ENCODE peak calls at places on chromosomes 3 and 15, in six cellular contexts. G is cardiac muscle cell; W is A549; F is kidney; K is cardiac fibroblast; Y is CD8-positive, alpha-beta memory T cell. I is an unnamed sample.

GRCh38 chr3:125110016-125110875 is 54.4 kb upstream of the HEG1 start:
- DNase-seq in G (peak), W (no peak), F (no peak), K (peak), Y (no peak), I (no peak)

GRCh38 chr15:40844543-40844981 is 714 bp downstream of the SPINT1 start:
- DNase-seq in G (no peak), W (no peak), F (peak), K (peak), Y (peak), I (no peak)

GRCh38 chr3:65955792-65956477 is 82.8 kb downstream of the MAGI1 start:
- DNase-seq in G (peak), W (no peak), F (no peak), K (peak), Y (no peak), I (no peak)

GRCh38 chr3:118151164-118151563 is 883.5 kb downstream of the IGSF11 start:
- DNase-seq in G (no peak), W (no peak), F (no peak), K (no peak), Y (no peak), I (no peak)

GRCh38 chr15:78072080-78072892 is 5.2 kb downstream of the TBC1D2B start:
- DNase-seq in G (peak), W (no peak), F (no peak), K (peak), Y (no peak), I (no peak)

GRCh38 chr15:89900849-89901248 is 7.1 kb upstream of the AP3S2 start:
- DNase-seq in G (no peak), W (no peak), F (no peak), K (no peak), Y (no peak), I (no peak)

GRCh38 chr15:30954674-30955073 is 36.8 kb downstream of the MTMR10 start:
- DNase-seq in G (peak), W (peak), F (no peak), K (peak), Y (no peak), I (no peak)

GRCh38 chr15:96053039-96054021 is 277.2 kb upstream of the NR2F2 start:
- DNase-seq in G (peak), W (no peak), F (peak), K (peak), Y (no peak), I (no peak)

GRCh38 chr15:61528590-61528929 is 299.5 kb upstream of the RORA start:
- DNase-seq in G (peak), W (no peak), F (no peak), K (peak), Y (no peak), I (no peak)

GRCh38 chr3:56042326-56042951 is 425.8 kb downstream of the ERC2 start:
- DNase-seq in G (peak), W (peak), F (no peak), K (peak), Y (no peak), I (no peak)

GRCh38 chr3:159821737-159822136 is 166.9 kb upstream of the IL12A start:
- DNase-seq in G (no peak), W (no peak), F (no peak), K (no peak), Y (no peak), I (no peak)

GRCh38 chr3:27357665-27358258 is 11.4 kb downstream of the NEK10 start:
- DNase-seq in G (peak), W (peak), F (no peak), K (peak), Y (peak), I (no peak)

GRCh38 chr3:178384302-178384939 is 151.8 kb upstream of the KCNMB2 start:
- DNase-seq in G (peak), W (no peak), F (no peak), K (peak), Y (no peak), I (no peak)

GRCh38 chr3:37979798-37980476 is 10.6 kb upstream of the VILL start:
- DNase-seq in G (no peak), W (no peak), F (no peak), K (no peak), Y (no peak), I (no peak)
- H3K4me3 ChIP-seq in G (no peak), W (no peak), F (no peak), K (no peak), Y (no peak), I (no peak)

GRCh38 chr15:48645558-48646330 is at the start of gene FBN1:
- DNase-seq in G (peak), W (peak), F (peak), K (peak), Y (no peak), I (peak)

GRCh38 chr15:48646364-48646763 is 855 bp upstream of the FBN1 start:
- DNase-seq in G (no peak), W (no peak), F (no peak), K (no peak), Y (no peak), I (no peak)

GRCh38 chr15:48643776-48644497 is 1.6 kb downstream of the FBN1 start:
- DNase-seq in G (peak), W (no peak), F (no peak), K (peak), Y (no peak), I (no peak)

GRCh38 chr15:48644498-48644826 is 1.0 kb downstream of the FBN1 start:
- DNase-seq in G (peak), W (no peak), F (peak), K (peak), Y (no peak), I (no peak)

DNA sequence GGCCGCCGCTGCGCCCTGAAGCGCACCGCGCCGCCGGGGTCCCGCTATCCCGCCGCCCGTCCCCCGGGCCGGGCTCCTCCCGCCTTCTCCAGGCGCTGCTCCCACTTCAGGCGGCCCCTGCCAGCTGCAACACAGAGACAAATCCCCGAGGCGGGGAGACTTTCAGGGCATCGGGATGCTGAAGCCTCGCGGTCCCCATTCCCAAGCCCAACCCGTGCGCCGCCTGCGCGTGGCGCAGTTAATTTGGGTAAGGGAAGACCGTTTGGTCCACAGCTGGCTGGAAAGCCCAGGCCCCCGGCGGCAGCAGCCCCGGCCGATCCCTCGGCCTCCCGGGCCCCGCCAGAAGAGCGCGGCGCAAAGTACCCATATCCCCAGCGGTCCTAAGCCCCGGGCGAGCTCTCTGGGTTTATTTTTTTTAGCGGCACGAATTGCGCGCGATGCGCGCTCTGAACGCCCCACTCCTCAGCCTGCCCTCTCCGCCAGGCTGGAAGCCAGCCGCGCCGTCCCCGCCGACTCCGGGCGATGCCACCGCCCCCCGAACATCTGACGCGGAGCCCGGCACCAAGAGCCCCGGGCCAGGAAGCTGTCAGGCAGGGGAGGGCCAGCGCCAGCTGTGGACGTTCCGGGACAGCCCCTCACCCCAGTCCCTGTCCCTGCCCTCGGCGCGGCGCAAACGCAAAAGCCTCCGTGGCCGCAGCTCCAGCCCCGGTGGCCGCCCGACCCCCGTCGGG is 517 bp downstream of the FBN1 start:
- DNase-seq in G (peak), W (peak), F (peak), K (peak), Y (peak), I (no peak)
- H3K4me3 ChIP-seq in G (peak), W (peak), F (peak), K (peak), Y (no peak), I (peak)

DNA sequence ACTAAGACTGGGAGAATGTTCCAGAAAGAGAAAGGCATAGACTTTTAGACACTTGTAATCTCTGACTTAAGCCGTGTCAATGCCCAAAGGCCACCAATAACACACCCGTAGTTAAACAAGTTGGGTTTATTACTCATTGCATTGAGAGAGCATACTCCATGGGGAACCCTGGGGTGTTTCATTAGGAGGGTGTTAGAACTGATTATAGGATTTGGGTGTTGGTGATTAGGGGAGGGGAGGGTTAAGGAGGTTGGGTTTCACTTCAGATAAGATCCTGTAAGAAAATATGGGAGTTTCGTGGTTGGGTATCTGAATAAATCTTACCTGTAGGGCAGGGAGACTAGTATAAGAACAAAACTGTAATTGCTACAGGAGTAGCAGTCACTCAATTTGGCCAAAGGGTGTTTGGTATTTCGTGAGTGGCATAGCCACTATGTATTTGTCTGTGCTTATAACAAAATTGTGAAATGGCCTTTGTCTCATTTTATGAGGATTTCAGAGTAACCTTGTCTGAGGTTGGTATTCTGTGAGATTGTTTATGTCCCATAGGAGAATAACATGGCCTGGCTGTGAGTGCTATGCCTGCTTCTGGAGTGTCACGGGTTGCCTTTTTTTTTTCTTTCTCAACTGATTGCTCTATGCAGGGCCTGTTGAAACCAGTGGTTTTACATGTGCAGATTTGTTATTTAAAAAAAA is 2.9 kb downstream of the HACD3 start:
- DNase-seq in G (no peak), W (no peak), F (no peak), K (no peak), Y (no peak), I (no peak)
- H3K4me3 ChIP-seq in G (no peak), W (no peak), F (no peak), K (no peak), Y (no peak), I (no peak)

DNA sequence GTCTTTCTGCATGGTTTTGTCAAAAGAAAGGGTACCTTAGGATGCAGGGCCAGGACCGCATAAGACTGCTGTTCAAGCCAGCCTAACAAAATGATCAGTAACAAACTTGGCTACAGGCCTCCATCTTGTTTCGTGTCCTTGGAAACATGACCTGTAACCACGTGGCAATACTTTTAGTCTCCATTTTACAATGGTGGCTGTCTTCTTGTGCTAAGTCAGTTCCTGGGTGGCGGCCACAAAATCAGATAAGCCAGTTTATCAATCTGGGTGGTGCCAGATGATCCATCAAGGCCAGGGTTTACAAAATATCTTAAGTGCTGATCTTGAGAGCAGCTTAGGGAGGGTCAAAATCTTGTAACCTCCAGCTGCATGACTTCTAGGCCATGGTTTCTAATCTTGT is 57.1 kb upstream of the GK5 start:
- DNase-seq in G (no peak), W (no peak), F (no peak), K (no peak), Y (no peak), I (no peak)
- H3K4me3 ChIP-seq in G (no peak), W (no peak), F (no peak), K (no peak), Y (no peak), I (no peak)

GRCh38 chr3:101898752-101899169 is 49.4 kb downstream of the NFKBIZ start:
- DNase-seq in G (no peak), W (no peak), F (no peak), K (no peak), Y (no peak), I (no peak)
- H3K4me3 ChIP-seq in G (no peak), W (no peak), F (no peak), K (no peak), Y (no peak), I (no peak)

GRCh38 chr3:80771085-80771484 is 990.4 kb downstream of the GBE1 start:
- DNase-seq in G (peak), W (no peak), F (no peak), K (peak), Y (no peak), I (no peak)
- H3K4me3 ChIP-seq in G (peak), W (no peak), F (no peak), K (no peak), Y (no peak), I (no peak)

DNA sequence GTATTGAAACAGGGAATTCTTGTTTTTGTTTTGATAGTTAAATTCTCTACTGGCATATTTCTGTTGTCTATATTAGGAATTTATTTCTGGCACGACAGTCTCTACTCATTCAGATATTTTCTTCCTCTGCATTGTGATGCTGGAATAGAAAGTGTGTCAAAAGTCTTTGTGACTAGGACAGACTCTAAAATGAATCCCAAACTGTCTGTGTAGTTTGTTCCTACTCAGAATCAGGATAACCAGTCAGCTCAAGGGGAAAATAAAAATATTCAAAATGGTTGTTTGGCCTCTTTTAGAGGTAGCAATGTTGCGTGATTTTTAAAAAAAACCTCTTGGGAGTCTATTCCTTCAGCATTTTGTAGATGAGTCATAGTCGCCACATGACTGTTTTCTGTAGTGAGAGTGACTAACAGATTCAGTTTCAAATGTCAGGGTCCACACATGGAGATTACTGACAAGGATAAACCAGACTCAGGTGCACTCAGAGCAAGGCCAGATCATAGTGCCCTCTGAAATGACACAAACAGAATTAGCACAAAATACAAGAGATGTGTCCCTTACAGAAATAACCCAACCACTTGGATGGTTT is 13.1 kb downstream of the SLC7A14 start:
- DNase-seq in G (peak), W (no peak), F (no peak), K (peak), Y (no peak), I (no peak)
- H3K4me3 ChIP-seq in G (no peak), W (no peak), F (no peak), K (no peak), Y (no peak), I (no peak)

GRCh38 chr15:80780416-80781221 is 1.4 kb downstream of the CEMIP start:
- DNase-seq in G (peak), W (peak), F (peak), K (peak), Y (no peak), I (no peak)

GRCh38 chr15:80779658-80780415 is 667 bp downstream of the CEMIP start:
- DNase-seq in G (peak), W (peak), F (no peak), K (peak), Y (no peak), I (no peak)

GRCh38 chr15:80777836-80778620 is 1.1 kb upstream of the CEMIP start:
- DNase-seq in G (no peak), W (no peak), F (no peak), K (peak), Y (no peak), I (no peak)

GRCh38 chr15:80778621-80778963 is 578 bp upstream of the CEMIP start:
- DNase-seq in G (no peak), W (no peak), F (no peak), K (no peak), Y (no peak), I (no peak)

GRCh38 chr15:80778964-80779657 is at the start of gene CEMIP:
- DNase-seq in G (peak), W (peak), F (peak), K (peak), Y (peak), I (no peak)
- H3K4me3 ChIP-seq in G (peak), W (peak), F (peak), K (peak), Y (no peak), I (peak)

GRCh38 chr3:114380233-114380645 is 86.4 kb downstream of the TIGIT start:
- DNase-seq in G (peak), W (no peak), F (peak), K (peak), Y (no peak), I (no peak)

GRCh38 chr3:114379266-114379665 is 85.4 kb downstream of the TIGIT start:
- DNase-seq in G (no peak), W (no peak), F (no peak), K (no peak), Y (no peak), I (no peak)

GRCh38 chr3:114389156-114389555 is 95.3 kb downstream of the TIGIT start:
- DNase-seq in G (no peak), W (no peak), F (no peak), K (no peak), Y (peak), I (no peak)

GRCh38 chr3:114383875-114384557 is 90.2 kb downstream of the TIGIT start:
- DNase-seq in G (peak), W (peak), F (peak), K (peak), Y (peak), I (peak)

GRCh38 chr3:114384558-114384903 is 90.7 kb downstream of the TIGIT start:
- DNase-seq in G (no peak), W (no peak), F (no peak), K (no peak), Y (no peak), I (no peak)
- H3K4me3 ChIP-seq in G (no peak), W (no peak), F (peak), K (peak), Y (peak), I (peak)

DNA sequence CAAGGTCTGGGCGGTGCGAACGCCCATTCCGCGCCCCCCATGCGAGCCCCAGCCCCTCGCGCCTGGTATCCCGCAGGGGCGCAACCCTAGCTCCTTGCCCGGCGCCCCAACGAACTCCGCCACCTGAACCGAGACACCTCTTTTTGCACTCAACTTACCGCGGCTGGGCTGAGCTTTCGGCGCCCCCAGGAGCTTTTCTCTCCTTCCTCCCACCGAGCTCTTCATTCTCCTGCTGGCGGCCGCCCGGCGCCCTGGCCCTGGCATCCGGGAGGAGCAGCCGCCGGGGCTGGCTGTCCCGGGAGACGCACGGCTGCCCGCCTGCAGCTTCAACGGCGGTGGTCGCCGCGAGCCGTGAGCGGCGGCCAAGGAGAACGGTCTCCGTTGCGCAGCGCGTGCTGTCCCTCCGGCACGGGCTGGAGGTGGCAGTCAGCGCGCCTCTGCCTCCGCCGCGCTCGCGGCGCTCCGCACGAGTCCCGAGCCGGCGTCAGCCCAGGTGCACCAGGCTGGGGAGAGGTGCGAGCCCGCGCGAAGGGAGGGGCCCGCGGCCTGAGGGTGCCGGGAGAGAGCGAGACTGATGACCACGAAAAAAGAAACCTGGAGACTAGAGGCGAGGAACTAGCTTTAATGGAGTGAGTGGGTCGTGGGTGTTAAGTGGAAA is 621.4 kb upstream of the ZNF385D start:
- DNase-seq in G (peak), W (no peak), F (peak), K (no peak), Y (no peak), I (no peak)
- H3K4me3 ChIP-seq in G (peak), W (no peak), F (no peak), K (peak), Y (no peak), I (peak)

I was measured in thoracic aorta.